ENCODE peak calls at places on chromosomes 4 and X, in five cellular contexts. Z is stomach, O is fibroblast of mammary gland, X is foreskin fibroblast, W is AG04450. P is an unnamed sample.

GRCh38 chr4:8699063-8699385 is 106.5 kb downstream of the CPZ start:
- DNase-seq in Z (no peak), O (no peak), X (no peak), W (no peak), P (no peak)

GRCh38 chrX:19875051-19875432 is 12.4 kb downstream of the SH3KBP1 start:
- DNase-seq in Z (no peak), O (no peak), X (no peak), W (no peak), P (no peak)

GRCh38 chr4:23930750-23931488 is 41.1 kb upstream of the PPARGC1A start:
- DNase-seq in Z (peak), O (peak), X (peak), W (no peak), P (no peak)

GRCh38 chr4:123520376-123520775 is 123.8 kb downstream of the SPRY1 start:
- DNase-seq in Z (no peak), O (no peak), X (no peak), W (no peak), P (no peak)

GRCh38 chrX:119459181-119459580 is 9.1 kb upstream of the SLC25A5 start:
- DNase-seq in Z (no peak), O (peak), X (peak), W (no peak), P (no peak)

GRCh38 chr4:5014007-5014682 is 5.1 kb downstream of the CYTL1 start:
- DNase-seq in Z (no peak), O (no peak), X (no peak), W (no peak), P (no peak)

GRCh38 chr4:182975806-182976205 is 58.6 kb upstream of the DCTD start:
- DNase-seq in Z (no peak), O (peak), X (peak), W (peak), P (peak)

GRCh38 chr4:120692964-120693363 is 229.6 kb downstream of the PRDM5 start:
- DNase-seq in Z (no peak), O (peak), X (peak), W (peak), P (peak)

GRCh38 chrX:154121961-154122360 is 22.1 kb upstream of the OPN1LW start:
- DNase-seq in Z (no peak), O (no peak), X (no peak), W (no peak), P (no peak)

GRCh38 chr4:5821665-5822358 is 71.1 kb downstream of the CRMP1 start:
- DNase-seq in Z (no peak), O (no peak), X (no peak), W (no peak), P (no peak)

GRCh38 chr4:111323916-111324315 is 701.0 kb upstream of the PITX2 start:
- DNase-seq in Z (no peak), O (peak), X (peak), W (no peak), P (peak)

GRCh38 chr4:2250003-2250763 is 8.3 kb upstream of the HAUS3 start:
- DNase-seq in Z (peak), O (no peak), X (no peak), W (no peak), P (no peak)

GRCh38 chr4:66946761-66947160 is 598.5 kb downstream of the CENPC start:
- DNase-seq in Z (no peak), O (no peak), X (no peak), W (no peak), P (no peak)

GRCh38 chr4:150943831-150944230 is 71.3 kb downstream of the LRBA start:
- DNase-seq in Z (no peak), O (no peak), X (no peak), W (no peak), P (peak)

GRCh38 chr4:153655004-153655541 is 29.0 kb upstream of the TLR2 start:
- DNase-seq in Z (no peak), O (no peak), X (no peak), W (no peak), P (no peak)
- H3K4me3 ChIP-seq in Z (no peak), O (no peak), X (no peak), W (no peak), P (no peak)

GRCh38 chr4:30295652-30296051 is 424.5 kb upstream of the PCDH7 start:
- DNase-seq in Z (no peak), O (no peak), X (no peak), W (no peak), P (no peak)
- TF ChIP-seq CTCF in Z (no peak), O (no peak), X (no peak), W (no peak), P (no peak)

GRCh38 chrX:55056820-55057690 is 17.8 kb upstream of the PAGE2B start:
- DNase-seq in Z (no peak), O (peak), X (peak), W (no peak), P (peak)
- H3K4me3 ChIP-seq in Z (peak), O (no peak), X (no peak), W (no peak), P (no peak)

DNA sequence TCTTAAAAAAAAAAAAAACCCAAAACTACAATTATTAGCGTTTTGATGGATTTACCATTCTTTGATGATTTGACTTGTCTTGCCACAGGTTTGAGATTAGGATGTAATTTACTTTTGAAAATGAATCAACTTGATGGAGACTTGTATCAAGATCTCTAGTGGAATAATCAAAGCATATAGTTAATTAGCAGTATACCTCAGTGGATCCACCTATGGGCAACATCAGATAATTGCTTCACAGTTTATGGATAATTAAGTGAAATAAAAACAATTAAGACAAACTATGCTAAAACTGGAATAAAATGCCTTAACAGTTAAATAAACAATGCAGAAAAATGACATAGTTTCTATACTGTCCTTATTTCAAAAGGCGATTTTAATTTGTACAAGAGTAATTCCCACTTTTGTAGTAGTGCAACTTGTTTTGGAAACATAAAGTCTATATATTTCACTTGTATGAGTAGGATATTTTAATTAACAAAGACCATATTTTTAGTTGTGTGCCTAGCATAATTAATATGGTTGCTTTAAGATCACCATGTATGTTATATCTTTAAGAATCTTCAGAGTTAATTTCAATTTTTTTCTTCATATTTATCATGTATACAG is 4.2 kb downstream of the CPEB2 start:
- DNase-seq in Z (no peak), O (peak), X (peak), W (no peak), P (peak)
- TF ChIP-seq CTCF in Z (no peak), O (peak), X (peak), W (peak), P (peak)

GRCh38 chr4:26858035-26858918 is 2.4 kb upstream of the STIM2 start:
- DNase-seq in Z (no peak), O (no peak), X (no peak), W (no peak), P (no peak)

GRCh38 chr4:26860157-26860921 is at the start of gene STIM2:
- DNase-seq in Z (peak), O (peak), X (peak), W (peak), P (peak)

GRCh38 chr4:26860922-26861433 is 337 bp downstream of the STIM2 start:
- DNase-seq in Z (peak), O (peak), X (peak), W (no peak), P (no peak)

GRCh38 chr4:26858947-26859401 is 1.7 kb upstream of the STIM2 start:
- DNase-seq in Z (no peak), O (peak), X (peak), W (no peak), P (no peak)

DNA sequence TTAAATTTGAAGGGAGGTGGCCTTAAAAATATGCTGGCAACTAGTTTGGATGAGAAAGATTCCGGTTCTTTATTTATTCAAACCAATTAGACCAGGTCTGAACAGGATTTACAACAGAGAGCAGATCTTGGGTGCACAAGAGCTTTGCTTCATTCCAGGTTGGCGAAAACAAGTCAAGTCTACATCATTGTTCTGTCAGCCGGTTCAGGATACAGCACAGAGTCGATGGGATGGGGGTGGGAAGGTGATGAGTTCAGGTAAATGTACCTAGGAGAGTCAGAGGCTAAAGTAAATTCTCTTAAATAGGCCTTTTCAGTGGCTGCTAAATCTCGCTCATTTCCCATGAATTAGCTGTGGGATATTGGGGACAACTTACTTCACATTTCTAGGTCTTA is 882 bp upstream of the STIM2 start:
- DNase-seq in Z (no peak), O (no peak), X (no peak), W (no peak), P (no peak)
- H3K4me3 ChIP-seq in Z (peak), O (peak), X (peak), W (peak), P (peak)